ENCODE peak calls at places on chromosomes 11 and 22, in five cellular contexts. W is NCI-H1048, N is HEK293T, L is mesenteric fat pad, R is dermis microvascular lymphatic vessel endothelial cell. U is an unnamed sample.

GRCh38 chr11:111303476-111303875 is 5.1 kb downstream of the POU2AF3 start:
- DNase-seq in R (no peak), L (no peak), N (peak; percentile 25), W (peak; percentile 89), U (no peak)

GRCh38 chr11:71977743-71978418 is 20.8 kb upstream of the IL18BP start:
- DNase-seq in R (peak; percentile 36), L (no peak), W (peak; percentile 18), N (peak; percentile 48), U (no peak)

GRCh38 chr22:44710474-44711235 is 8.7 kb downstream of the PRR5 start:
- DNase-seq in L (no peak), R (no peak), W (no peak), N (no peak), U (no peak)

GRCh38 chr11:95790933-95791247 is 592 bp downstream of the CEP57 start:
- DNase-seq in R (peak; percentile 83), N (peak; percentile 60), W (peak; percentile 55), L (peak; percentile 89), U (peak; percentile 65)

GRCh38 chr11:61297741-61298140 is 2.6 kb upstream of the VWCE start:
- DNase-seq in N (no peak), R (peak; percentile 97), L (no peak), W (no peak), U (no peak)

GRCh38 chr22:26461188-26461810 is 22.3 kb downstream of the HPS4 start:
- DNase-seq in L (no peak), R (peak; percentile 54), W (no peak), N (peak; percentile 84), U (peak; percentile 92)

GRCh38 chr11:132898676-132899075 is 633.6 kb downstream of the OPCML start:
- DNase-seq in R (no peak), N (no peak), W (no peak), L (no peak), U (no peak)

GRCh38 chr11:3111919-3112690 is 53.0 kb downstream of the OSBPL5 start:
- DNase-seq in R (no peak), L (no peak), W (no peak), N (no peak), U (no peak)

GRCh38 chr11:86247608-86248007 is 3.1 kb downstream of the EED start:
- DNase-seq in L (no peak), N (no peak), R (no peak), W (no peak), U (no peak)

GRCh38 chr11:65882191-65883057 is 2.8 kb downstream of the CTSW start:
- DNase-seq in W (no peak), R (no peak), L (no peak), N (no peak), U (no peak)

GRCh38 chr11:116731097-116731761 is 41.6 kb downstream of the BUD13 start:
- DNase-seq in W (no peak), L (peak; percentile 86), N (no peak), R (no peak), U (peak; percentile 37)

GRCh38 chr11:131955901-131956300 is 585.5 kb downstream of the NTM start:
- DNase-seq in L (no peak), R (no peak), N (no peak), W (no peak), U (no peak)

GRCh38 chr11:126989942-126990715 is 10.4 kb downstream of the KIRREL3 start:
- DNase-seq in N (peak; percentile 82), L (no peak), W (peak; percentile 16), R (peak; percentile 52), U (peak; percentile 87)

U was measured in WERI-Rb-1.